ENCODE peak calls at places on chromosomes 7 and 10, in six cellular contexts. One of them, this sample, is unnamed.

GRCh38 chr10:23172846-23173548 is 19.1 kb upstream of the PTF1A start:
- DNase-seq in sigmoid colon: no peak
- DNase-seq in tibial nerve: no peak
- DNase-seq in A549: no peak
- DNase-seq in stomach: no peak
- DNase-seq in esophagus muscularis mucosa: no peak
- DNase-seq in this sample: no peak

GRCh38 chr10:50360486-50360885 is 109.2 kb upstream of the ASAH2 start:
- DNase-seq in sigmoid colon: no peak
- DNase-seq in tibial nerve: no peak
- DNase-seq in A549: no peak
- DNase-seq in stomach: no peak
- DNase-seq in esophagus muscularis mucosa: no peak
- DNase-seq in this sample: no peak

GRCh38 chr10:46523881-46524470 is 32.5 kb downstream of the GPRIN2 start:
- DNase-seq in sigmoid colon: peak
- DNase-seq in tibial nerve: no peak
- DNase-seq in A549: peak
- DNase-seq in stomach: peak
- DNase-seq in esophagus muscularis mucosa: no peak
- DNase-seq in this sample: peak

GRCh38 chr10:113916053-113916452 is 61.6 kb downstream of the NHLRC2 start:
- DNase-seq in sigmoid colon: no peak
- DNase-seq in tibial nerve: no peak
- DNase-seq in A549: no peak
- DNase-seq in stomach: no peak
- DNase-seq in esophagus muscularis mucosa: no peak
- DNase-seq in this sample: no peak

GRCh38 chr10:58516118-58516517 is 3.4 kb downstream of the BICC1 start:
- DNase-seq in sigmoid colon: no peak
- DNase-seq in tibial nerve: no peak
- DNase-seq in A549: no peak
- DNase-seq in stomach: no peak
- DNase-seq in esophagus muscularis mucosa: no peak
- DNase-seq in this sample: no peak

GRCh38 chr7:99623702-99624447 is 7.1 kb downstream of the ZSCAN25 start:
- DNase-seq in sigmoid colon: no peak
- DNase-seq in tibial nerve: no peak
- DNase-seq in A549: no peak
- DNase-seq in stomach: no peak
- DNase-seq in esophagus muscularis mucosa: peak
- DNase-seq in this sample: no peak

GRCh38 chr10:78211476-78212110 is 177.9 kb downstream of the RPS24 start:
- DNase-seq in sigmoid colon: no peak
- DNase-seq in tibial nerve: peak
- DNase-seq in A549: peak
- DNase-seq in stomach: no peak
- DNase-seq in esophagus muscularis mucosa: no peak
- DNase-seq in this sample: peak

GRCh38 chr10:33723181-33723580 is 388.7 kb upstream of the NRP1 start:
- DNase-seq in sigmoid colon: no peak
- DNase-seq in tibial nerve: no peak
- DNase-seq in A549: no peak
- DNase-seq in stomach: no peak
- DNase-seq in esophagus muscularis mucosa: peak
- DNase-seq in this sample: no peak

GRCh38 chr7:2012981-2013380 is 219.8 kb downstream of the MAD1L1 start:
- DNase-seq in sigmoid colon: peak
- DNase-seq in tibial nerve: no peak
- DNase-seq in A549: no peak
- DNase-seq in stomach: peak
- DNase-seq in esophagus muscularis mucosa: no peak
- DNase-seq in this sample: no peak

GRCh38 chr7:80858141-80858903 is 60.5 kb downstream of the SEMA3C start:
- DNase-seq in sigmoid colon: no peak
- DNase-seq in tibial nerve: no peak
- DNase-seq in A549: no peak
- DNase-seq in stomach: no peak
- DNase-seq in esophagus muscularis mucosa: no peak
- DNase-seq in this sample: no peak

GRCh38 chr7:25830228-25830627 is 321.8 kb upstream of the NFE2L3 start:
- DNase-seq in sigmoid colon: no peak
- DNase-seq in tibial nerve: no peak
- DNase-seq in A549: no peak
- DNase-seq in stomach: no peak
- DNase-seq in esophagus muscularis mucosa: no peak
- DNase-seq in this sample: no peak

GRCh38 chr10:101217450-101218281 is 11.6 kb downstream of the LBX1 start:
- DNase-seq in sigmoid colon: no peak
- DNase-seq in tibial nerve: no peak
- DNase-seq in A549: peak
- DNase-seq in stomach: no peak
- DNase-seq in esophagus muscularis mucosa: no peak
- DNase-seq in this sample: no peak

GRCh38 chr10:82814635-82815034 is 939.6 kb downstream of the NRG3 start:
- DNase-seq in sigmoid colon: no peak
- DNase-seq in tibial nerve: no peak
- DNase-seq in A549: no peak
- DNase-seq in stomach: no peak
- DNase-seq in esophagus muscularis mucosa: no peak
- DNase-seq in this sample: no peak

GRCh38 chr10:95408931-95409873 is 118.4 kb upstream of the PDLIM1 start:
- DNase-seq in sigmoid colon: no peak
- DNase-seq in tibial nerve: no peak
- DNase-seq in A549: no peak
- DNase-seq in stomach: no peak
- DNase-seq in esophagus muscularis mucosa: no peak
- DNase-seq in this sample: no peak

GRCh38 chr10:95405655-95406054 is 114.9 kb upstream of the PDLIM1 start:
- DNase-seq in sigmoid colon: no peak
- DNase-seq in tibial nerve: no peak
- DNase-seq in A549: no peak
- DNase-seq in stomach: no peak
- DNase-seq in esophagus muscularis mucosa: no peak
- DNase-seq in this sample: no peak

GRCh38 chr10:95406651-95407280 is 116.0 kb upstream of the PDLIM1 start:
- DNase-seq in sigmoid colon: peak
- DNase-seq in tibial nerve: peak
- DNase-seq in A549: no peak
- DNase-seq in stomach: peak
- DNase-seq in esophagus muscularis mucosa: no peak
- DNase-seq in this sample: peak

GRCh38 chr10:95407546-95407945 is 116.7 kb upstream of the PDLIM1 start:
- DNase-seq in sigmoid colon: no peak
- DNase-seq in tibial nerve: no peak
- DNase-seq in A549: no peak
- DNase-seq in stomach: no peak
- DNase-seq in esophagus muscularis mucosa: no peak
- DNase-seq in this sample: no peak

DNA sequence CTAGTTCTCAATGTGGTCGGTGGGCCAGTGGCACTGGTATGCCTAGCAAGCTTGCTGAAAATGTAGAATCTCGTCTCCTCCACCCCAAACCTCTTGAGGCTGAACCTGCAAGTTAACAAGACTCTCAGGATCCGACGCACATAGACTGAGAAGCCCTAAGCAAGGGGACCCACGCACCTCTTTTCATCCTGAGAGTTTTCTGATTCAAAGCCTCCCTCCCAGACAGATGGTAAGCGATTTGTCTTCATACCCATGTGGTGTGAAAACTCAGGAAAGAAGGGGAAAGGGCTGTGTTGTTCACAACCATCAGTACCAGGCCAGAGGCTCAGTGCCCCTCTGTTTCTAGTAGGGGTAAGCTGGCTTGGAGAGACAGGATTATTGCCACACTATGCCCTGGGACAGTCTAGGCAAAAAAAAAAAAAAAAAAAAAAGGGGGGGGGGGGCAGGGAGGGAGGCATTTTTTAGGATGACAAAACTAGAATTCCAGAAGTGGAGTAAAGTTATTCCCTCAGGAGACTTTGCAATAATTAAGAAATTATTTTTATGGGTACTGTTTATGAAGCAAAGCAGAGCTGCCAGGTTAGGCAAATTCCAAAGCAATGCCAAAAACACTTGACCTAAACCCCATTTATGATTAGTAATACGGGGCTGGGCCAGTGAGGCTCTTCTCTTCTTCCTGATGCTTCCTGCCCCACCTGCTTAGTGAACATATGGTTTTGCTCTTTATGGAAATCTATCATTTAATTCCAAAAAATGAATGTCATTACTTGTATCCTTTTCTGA is 117.5 kb upstream of the PDLIM1 start:
- DNase-seq in sigmoid colon: no peak
- DNase-seq in tibial nerve: no peak
- DNase-seq in A549: no peak
- DNase-seq in stomach: no peak
- DNase-seq in esophagus muscularis mucosa: no peak
- DNase-seq in this sample: no peak
- H3K27ac ChIP-seq in sigmoid colon: peak
- H3K27ac ChIP-seq in tibial nerve: peak
- H3K27ac ChIP-seq in A549: no peak
- H3K27ac ChIP-seq in stomach: peak
- H3K27ac ChIP-seq in esophagus muscularis mucosa: peak
- H3K27ac ChIP-seq in this sample: no peak

GRCh38 chr7:122072924-122073599 is 71.0 kb downstream of the AASS start:
- DNase-seq in sigmoid colon: no peak
- DNase-seq in tibial nerve: no peak
- DNase-seq in A549: no peak
- DNase-seq in stomach: no peak
- DNase-seq in esophagus muscularis mucosa: no peak
- DNase-seq in this sample: no peak
- TF ChIP-seq EP300 in sigmoid colon: no peak
- TF ChIP-seq EP300 in tibial nerve: no peak
- TF ChIP-seq EP300 in A549: no peak
- TF ChIP-seq EP300 in stomach: no peak
- TF ChIP-seq EP300 in esophagus muscularis mucosa: no peak
- TF ChIP-seq EP300 in this sample: no peak

DNA sequence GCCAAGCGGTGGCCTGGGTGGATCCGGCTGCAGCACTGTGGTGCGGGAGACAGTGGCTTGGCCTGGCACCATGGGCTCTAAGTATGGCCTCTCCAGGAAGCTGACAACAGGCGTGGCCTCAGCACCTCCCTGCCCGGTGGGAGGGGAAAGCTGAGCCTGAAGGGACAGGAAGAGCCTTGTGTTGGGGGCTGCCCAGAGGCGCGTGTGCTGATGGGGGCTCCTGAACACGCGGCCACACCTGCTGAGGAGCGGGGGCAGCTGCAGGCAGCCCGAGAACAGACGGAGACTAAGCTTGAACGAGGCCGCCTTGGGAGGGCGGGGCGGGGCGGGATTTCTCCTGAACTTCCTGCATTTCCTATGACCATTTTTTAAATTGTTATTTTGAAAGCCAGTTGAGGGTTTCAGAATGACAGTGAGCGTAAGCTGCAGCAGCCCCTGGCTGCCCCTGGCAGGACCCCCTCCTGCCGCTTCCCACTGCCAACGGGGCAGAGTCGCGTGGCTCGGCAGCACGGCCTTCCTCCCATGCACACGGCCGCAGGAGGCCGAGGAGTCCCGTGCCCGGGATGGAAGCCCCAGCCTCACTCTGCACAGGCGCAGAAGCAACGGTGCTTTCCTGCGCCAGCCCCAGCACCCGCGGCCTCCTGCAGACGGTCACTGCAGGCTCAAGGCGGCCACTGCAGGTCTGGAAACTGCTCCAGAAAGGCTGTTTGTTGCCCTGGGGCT is 43.2 kb downstream of the DPYSL4 start:
- DNase-seq in sigmoid colon: no peak
- DNase-seq in tibial nerve: no peak
- DNase-seq in A549: no peak
- DNase-seq in stomach: peak
- DNase-seq in esophagus muscularis mucosa: no peak
- DNase-seq in this sample: peak
- TF ChIP-seq POLR2A in sigmoid colon: no peak
- TF ChIP-seq POLR2A in tibial nerve: no peak
- TF ChIP-seq POLR2A in A549: no peak
- TF ChIP-seq POLR2A in stomach: no peak
- TF ChIP-seq POLR2A in esophagus muscularis mucosa: no peak
- TF ChIP-seq POLR2A in this sample: no peak

GRCh38 chr7:108018668-108019067 is 15.7 kb upstream of the LAMB1 start:
- DNase-seq in sigmoid colon: no peak
- DNase-seq in tibial nerve: no peak
- DNase-seq in A549: no peak
- DNase-seq in stomach: no peak
- DNase-seq in esophagus muscularis mucosa: peak
- DNase-seq in this sample: no peak

GRCh38 chr7:108016841-108017775 is 14.1 kb upstream of the LAMB1 start:
- DNase-seq in sigmoid colon: no peak
- DNase-seq in tibial nerve: peak
- DNase-seq in A549: peak
- DNase-seq in stomach: no peak
- DNase-seq in esophagus muscularis mucosa: peak
- DNase-seq in this sample: no peak

GRCh38 chr7:108024538-108024937 is 21.6 kb upstream of the LAMB1 start:
- DNase-seq in sigmoid colon: no peak
- DNase-seq in tibial nerve: no peak
- DNase-seq in A549: no peak
- DNase-seq in stomach: no peak
- DNase-seq in esophagus muscularis mucosa: no peak
- DNase-seq in this sample: no peak

GRCh38 chr7:108017776-108018151 is 14.8 kb upstream of the LAMB1 start:
- DNase-seq in sigmoid colon: no peak
- DNase-seq in tibial nerve: no peak
- DNase-seq in A549: no peak
- DNase-seq in stomach: no peak
- DNase-seq in esophagus muscularis mucosa: peak
- DNase-seq in this sample: no peak

GRCh38 chr7:108020585-108020984 is 17.6 kb upstream of the LAMB1 start:
- DNase-seq in sigmoid colon: no peak
- DNase-seq in tibial nerve: no peak
- DNase-seq in A549: no peak
- DNase-seq in stomach: no peak
- DNase-seq in esophagus muscularis mucosa: no peak
- DNase-seq in this sample: no peak
- H3K27ac ChIP-seq in sigmoid colon: no peak
- H3K27ac ChIP-seq in tibial nerve: no peak
- H3K27ac ChIP-seq in A549: no peak
- H3K27ac ChIP-seq in stomach: no peak
- H3K27ac ChIP-seq in esophagus muscularis mucosa: no peak
- H3K27ac ChIP-seq in this sample: no peak

GRCh38 chr10:8254350-8254749 is 199.9 kb downstream of the GATA3 start:
- DNase-seq in sigmoid colon: no peak
- DNase-seq in tibial nerve: no peak
- DNase-seq in A549: no peak
- DNase-seq in stomach: no peak
- DNase-seq in esophagus muscularis mucosa: no peak
- DNase-seq in this sample: no peak
- TF ChIP-seq EP300 in sigmoid colon: no peak
- TF ChIP-seq EP300 in tibial nerve: no peak
- TF ChIP-seq EP300 in A549: no peak
- TF ChIP-seq EP300 in stomach: no peak
- TF ChIP-seq EP300 in esophagus muscularis mucosa: no peak
- TF ChIP-seq EP300 in this sample: no peak

GRCh38 chr7:94740490-94740889 is 84.6 kb upstream of the SGCE start:
- DNase-seq in sigmoid colon: no peak
- DNase-seq in tibial nerve: no peak
- DNase-seq in A549: no peak
- DNase-seq in stomach: no peak
- DNase-seq in esophagus muscularis mucosa: no peak
- DNase-seq in this sample: no peak

DNA sequence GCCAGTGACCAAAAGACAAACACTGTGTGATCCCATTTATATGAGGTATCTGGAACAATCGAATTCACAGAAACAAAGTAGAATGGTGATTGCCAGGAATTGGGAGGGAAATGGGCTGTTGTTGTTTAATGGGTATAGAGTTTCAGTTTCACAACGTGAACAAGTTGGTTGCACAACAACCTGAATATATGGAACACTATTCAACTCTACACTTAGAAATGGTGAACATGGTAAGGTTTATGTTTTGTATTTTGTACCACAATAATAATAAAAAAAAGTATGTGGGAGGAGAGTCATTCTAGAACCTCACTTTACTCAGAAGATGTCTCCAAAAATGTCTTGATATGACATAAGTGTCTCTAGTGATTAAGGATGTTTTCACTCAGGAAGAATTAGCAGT is 85.2 kb upstream of the SGCE start:
- DNase-seq in sigmoid colon: no peak
- DNase-seq in tibial nerve: no peak
- DNase-seq in A549: no peak
- DNase-seq in stomach: no peak
- DNase-seq in esophagus muscularis mucosa: no peak
- DNase-seq in this sample: no peak
- TF ChIP-seq POLR2A in sigmoid colon: no peak
- TF ChIP-seq POLR2A in tibial nerve: no peak
- TF ChIP-seq POLR2A in A549: no peak
- TF ChIP-seq POLR2A in stomach: no peak
- TF ChIP-seq POLR2A in esophagus muscularis mucosa: no peak
- TF ChIP-seq POLR2A in this sample: no peak

This sample was measured in ovary.